ENCODE peak calls at places on chromosomes 4 and X, in seven cellular contexts. V, F, K, G, Z, R and Q are unnamed samples.
A peak's percentile ranks its signal among the peaks of the same experiment; 100 is the strongest.

GRCh38 chrX:129979207-129979920 is 3.1 kb upstream of the BCORL1 start:
- DNase-seq in V (no peak), F (peak; percentile 25), K (no peak), G (no peak), Z (no peak), R (no peak), Q (no peak)

GRCh38 chr4:121765368-121765705 is 373 bp upstream of the SMIM43 start:
- DNase-seq in V (no peak), F (no peak), K (no peak), G (no peak), Z (no peak), R (no peak), Q (no peak)

GRCh38 chr4:39978904-39979303 is 1.2 kb upstream of the PDS5A start:
- DNase-seq in V (no peak), F (no peak), K (no peak), G (no peak), Z (no peak), R (no peak), Q (no peak)

GRCh38 chr4:152246659-152247058 is 289.2 kb downstream of the FBXW7 start:
- DNase-seq in V (no peak), F (no peak), K (no peak), G (no peak), Z (no peak), R (no peak), Q (no peak)

GRCh38 chr4:44848466-44848865 is 122.1 kb upstream of the GNPDA2 start:
- DNase-seq in V (no peak), F (no peak), K (no peak), G (no peak), Z (no peak), R (no peak), Q (no peak)

GRCh38 chr4:105633241-105633640 is 75.2 kb downstream of the INTS12 start:
- DNase-seq in V (no peak), F (no peak), K (no peak), G (no peak), Z (no peak), R (no peak), Q (no peak)

GRCh38 chrX:32530802-32531403 is 680.4 kb downstream of the DMD start:
- DNase-seq in V (peak; percentile 30), F (no peak), K (peak; percentile 41), G (peak; percentile 53), Z (peak; percentile 21), R (peak; percentile 61), Q (peak; percentile 50)

GRCh38 chr4:168811793-168812651 is 198.0 kb downstream of the CBR4 start:
- DNase-seq in V (peak; percentile 81), F (peak; percentile 68), K (peak; percentile 69), G (peak; percentile 86), Z (no peak), R (no peak), Q (peak; percentile 69)

GRCh38 chrX:18415386-18415785 is 10.0 kb upstream of the CDKL5 start:
- DNase-seq in V (no peak), F (no peak), K (peak; percentile 13), G (peak; percentile 13), Z (no peak), R (no peak), Q (no peak)

GRCh38 chrX:145178268-145178667 is 69.0 kb upstream of the SPANXN1 start:
- DNase-seq in V (no peak), F (no peak), K (no peak), G (no peak), Z (no peak), R (no peak), Q (no peak)

GRCh38 chr4:94256144-94256783 is 48.6 kb downstream of the SMARCAD1 start:
- DNase-seq in V (no peak), F (no peak), K (no peak), G (no peak), Z (no peak), R (no peak), Q (no peak)

GRCh38 chr4:94253036-94253435 is 45.4 kb downstream of the SMARCAD1 start:
- DNase-seq in V (peak; percentile 14), F (no peak), K (peak; percentile 2), G (peak; percentile 19), Z (no peak), R (peak; percentile 48), Q (peak; percentile 11)

GRCh38 chr4:94262163-94263016 is 54.7 kb downstream of the SMARCAD1 start:
- DNase-seq in V (peak; percentile 23), F (no peak), K (no peak), G (no peak), Z (no peak), R (no peak), Q (no peak)

GRCh38 chr4:94251094-94251493 is 43.4 kb downstream of the SMARCAD1 start:
- DNase-seq in V (no peak), F (no peak), K (no peak), G (no peak), Z (no peak), R (no peak), Q (no peak)

GRCh38 chr4:94256833-94257232 is 49.2 kb downstream of the SMARCAD1 start:
- DNase-seq in V (no peak), F (no peak), K (no peak), G (peak; percentile 8), Z (peak; percentile 2), R (no peak), Q (no peak)
- TF ChIP-seq CTCF in V (peak; percentile 35), F (no peak), K (no peak), G (peak; percentile 21), Z (peak; percentile 36), R (peak; percentile 29), Q (no peak)

DNA sequence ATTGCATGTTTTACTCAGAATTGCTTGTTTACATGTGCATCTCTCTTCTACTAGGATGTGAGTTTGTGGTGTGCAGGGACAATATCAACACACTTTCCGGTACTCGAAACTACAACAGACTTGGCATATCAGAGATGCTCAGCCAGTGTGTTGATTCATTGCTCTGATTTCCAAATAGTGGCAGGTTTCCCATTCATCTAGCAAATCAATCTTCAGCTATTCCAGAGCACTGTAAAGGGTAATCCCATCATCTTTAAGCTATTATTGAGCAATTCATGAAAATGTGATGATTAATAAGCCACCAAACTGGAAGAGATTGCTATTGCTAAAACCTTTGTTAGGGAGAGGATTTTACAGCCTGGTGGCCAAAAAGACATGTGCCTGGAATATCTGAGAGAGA is 574.2 kb upstream of the CPEB2 start:
- DNase-seq in V (no peak), F (no peak), K (no peak), G (peak; percentile 66), Z (no peak), R (no peak), Q (peak; percentile 26)
- H3K4me3 ChIP-seq in V (no peak overlapping the region), F (no peak overlapping the region), K (no peak overlapping the region), G (no peak overlapping the region), Z (no peak overlapping the region), R (no peak overlapping the region), Q (no peak overlapping the region)

GRCh38 chr4:33566649-33567048 is 2677.7 kb downstream of the ARAP2 start:
- DNase-seq in V (no peak), F (no peak), K (no peak), G (no peak), Z (no peak), R (peak; percentile 8), Q (no peak)
- TF ChIP-seq CTCF in V (no peak), F (no peak), K (no peak), G (no peak), Z (no peak), R (no peak), Q (no peak)

GRCh38 chr4:75434105-75434504 is 80.1 kb downstream of the RCHY1 start:
- DNase-seq in V (no peak), F (no peak), K (no peak), G (no peak), Z (no peak), R (no peak), Q (no peak)
- H3K4me3 ChIP-seq in V (no peak overlapping the region), F (no peak overlapping the region), K (no peak overlapping the region), G (no peak overlapping the region), Z (no peak overlapping the region), R (no peak overlapping the region), Q (no peak overlapping the region)